ENCODE peak calls at places on chromosome 18, in seven cellular contexts. K is testis; Q is vagina; J is kidney; M is upper lobe of left lung; B is CD8-positive, alpha-beta T cell; I is tibial artery. N is an unnamed sample.

GRCh38 chr18:45402485-45403056 is 212.7 kb upstream of the SLC14A2 start:
- DNase-seq in K (no peak), Q (no peak), J (no peak), M (no peak), B (no peak), I (no peak), N (no peak)

GRCh38 chr18:23087352-23087751 is 47.9 kb upstream of the CABLES1 start:
- DNase-seq in K (no peak), Q (no peak), J (no peak), M (no peak), B (no peak), I (no peak), N (no peak)

GRCh38 chr18:55384551-55385275 is 203.3 kb downstream of the TCF4 start:
- DNase-seq in K (peak; percentile 60), Q (no peak), J (no peak), M (no peak), B (no peak), I (no peak), N (no peak)

GRCh38 chr18:78611201-78611800 is 368.3 kb upstream of the SALL3 start:
- DNase-seq in K (no peak), Q (peak; percentile 77), J (no peak), M (no peak), B (no peak), I (no peak), N (no peak)

GRCh38 chr18:50009772-50010171 is 185.2 kb downstream of the MYO5B start:
- DNase-seq in K (peak; percentile 55), Q (no peak), J (no peak), M (no peak), B (peak; percentile 27), I (no peak), N (peak; percentile 19)

GRCh38 chr18:59232309-59233016 is 12.5 kb downstream of the GRP start:
- DNase-seq in K (no peak), Q (peak; percentile 25), J (no peak), M (no peak), B (no peak), I (no peak), N (no peak)

GRCh38 chr18:75408554-75409506 is 18.7 kb downstream of the SMIM21 start:
- DNase-seq in K (no peak), Q (no peak), J (no peak), M (no peak), B (no peak), I (no peak), N (no peak)

GRCh38 chr18:25974630-25975077 is 115.8 kb downstream of the SS18 start:
- DNase-seq in K (peak; percentile 35), Q (no peak), J (no peak), M (no peak), B (no peak), I (no peak), N (no peak)

GRCh38 chr18:13379930-13380665 is 161.5 kb downstream of the LDLRAD4 start:
- DNase-seq in K (no peak), Q (peak; percentile 82), J (peak; percentile 65), M (no peak), B (no peak), I (no peak), N (no peak)

GRCh38 chr18:52531836-52532235 is 191.8 kb downstream of the DCC start:
- DNase-seq in K (no peak), Q (no peak), J (no peak), M (no peak), B (no peak), I (no peak), N (no peak)

GRCh38 chr18:2970762-2971659 is 41.9 kb downstream of the LPIN2 start:
- DNase-seq in K (no peak), Q (no peak), J (no peak), M (no peak), B (peak; percentile 50), I (no peak), N (no peak)

GRCh38 chr18:6885992-6886823 is 156.7 kb downstream of the ARHGAP28 start:
- DNase-seq in K (peak; percentile 67), Q (no peak), J (no peak), M (no peak), B (no peak), I (no peak), N (no peak)

GRCh38 chr18:60021556-60021955 is 121.8 kb downstream of the PMAIP1 start:
- DNase-seq in K (no peak), Q (no peak), J (no peak), M (no peak), B (no peak), I (no peak), N (no peak)

GRCh38 chr18:80109676-80110078 is 615 bp downstream of the ADNP2 start:
- DNase-seq in K (peak; percentile 70), Q (no peak), J (peak; percentile 84), M (peak; percentile 91), B (peak; percentile 31), I (no peak), N (peak; percentile 29)

GRCh38 chr18:58536534-58537271 is 92.2 kb downstream of the ALPK2 start:
- DNase-seq in K (no peak), Q (no peak), J (no peak), M (no peak), B (no peak), I (no peak), N (no peak)

GRCh38 chr18:69487488-69488394 is 87.1 kb downstream of the DOK6 start:
- DNase-seq in K (no peak), Q (no peak), J (no peak), M (no peak), B (no peak), I (no peak), N (no peak)

GRCh38 chr18:44325903-44326650 is 354.6 kb upstream of the SETBP1 start:
- DNase-seq in K (peak; percentile 86), Q (no peak), J (no peak), M (no peak), B (no peak), I (peak; percentile 47), N (peak; percentile 26)

GRCh38 chr18:35267161-35267651 is 22.8 kb downstream of the ZSCAN30 start:
- DNase-seq in K (peak; percentile 82), Q (no peak), J (peak; percentile 93), M (peak; percentile 95), B (peak; percentile 72), I (peak; percentile 80), N (peak; percentile 84)
- H3K9me3 ChIP-seq in K (no peaks in the 10 kb centered on the region), Q (no peaks in the 10 kb centered on the region), J (peaks cover 5% of the 10 kb centered on the region), M (no peaks in the 10 kb centered on the region), B (no peaks in the 10 kb centered on the region), I (no peaks in the 10 kb centered on the region), N (no peaks in the 10 kb centered on the region)

GRCh38 chr18:62510744-62511143 is 12.1 kb upstream of the ZCCHC2 start:
- DNase-seq in K (no peak), Q (no peak), J (no peak), M (no peak), B (no peak), I (no peak), N (no peak)

GRCh38 chr18:62500966-62501591 is 21.7 kb upstream of the ZCCHC2 start:
- DNase-seq in K (no peak), Q (no peak), J (no peak), M (no peak), B (no peak), I (no peak), N (no peak)

GRCh38 chr18:62509779-62510178 is 13.0 kb upstream of the ZCCHC2 start:
- DNase-seq in K (no peak), Q (no peak), J (no peak), M (no peak), B (no peak), I (no peak), N (no peak)

GRCh38 chr18:62506495-62507143 is 16.2 kb upstream of the ZCCHC2 start:
- DNase-seq in K (no peak), Q (no peak), J (no peak), M (no peak), B (no peak), I (no peak), N (no peak)

DNA sequence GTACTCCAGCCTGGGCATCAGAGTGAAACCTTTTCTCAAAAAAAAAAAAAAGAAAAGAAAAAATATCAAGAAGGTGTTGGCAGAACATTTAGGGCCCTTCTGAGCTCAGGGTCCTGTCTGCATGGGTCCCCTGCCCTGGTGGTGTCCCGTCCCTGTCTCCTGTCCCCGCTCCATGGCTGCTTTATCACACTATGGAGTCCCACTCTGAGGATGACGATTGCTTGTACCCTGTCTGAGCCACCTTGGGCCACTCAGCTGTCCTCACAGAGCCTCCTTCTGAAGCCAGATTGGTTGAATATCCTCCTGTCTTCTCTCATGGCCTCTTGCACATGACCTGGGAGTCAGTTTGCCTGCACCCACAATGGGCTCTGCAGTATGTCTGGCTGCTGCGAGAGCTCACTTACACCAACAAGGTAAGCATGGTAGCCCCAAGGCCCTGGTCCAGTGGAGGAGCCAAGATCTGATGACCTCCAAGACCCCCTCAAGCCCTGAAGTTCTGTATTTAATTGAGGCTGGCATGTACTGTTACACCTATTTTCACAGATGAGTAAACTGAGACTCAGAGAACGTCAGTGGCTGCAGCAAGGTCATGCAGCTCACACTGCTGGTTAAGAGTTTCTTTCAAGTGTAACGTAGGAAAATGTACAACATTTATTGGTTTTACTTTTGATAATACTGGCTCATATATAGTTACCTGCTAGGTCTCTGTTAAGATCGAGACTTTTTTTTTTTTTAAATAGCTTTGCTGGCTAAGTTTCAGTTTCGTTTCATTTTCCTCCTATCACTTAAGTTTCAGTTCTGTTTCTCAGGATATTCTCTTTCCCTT is 16.9 kb upstream of the ZCCHC2 start:
- DNase-seq in K (no peak), Q (no peak), J (no peak), M (no peak), B (no peak), I (no peak), N (no peak)
- H3K4me3 ChIP-seq in K (peak overlapping the region; percentile 36), Q (peak overlapping the region; percentile 43), J (peak overlapping the region; percentile 76), M (peak overlapping the region; percentile 50), B (peak overlapping the region; percentile 71), I (peak overlapping the region; percentile 40), N (no peak overlapping the region)

GRCh38 chr18:11888726-11889125 is 19.4 kb downstream of the MPPE1 start:
- DNase-seq in K (no peak), Q (no peak), J (no peak), M (no peak), B (no peak), I (no peak), N (no peak)
- H3K36me3 ChIP-seq in K (no peaks in the 10 kb centered on the region), Q (no peaks in the 10 kb centered on the region), J (peaks cover 29% of the 10 kb centered on the region), M (peaks cover 31% of the 10 kb centered on the region), B (peaks cover 31% of the 10 kb centered on the region), I (peaks cover 68% of the 10 kb centered on the region), N (no peaks in the 10 kb centered on the region)

GRCh38 chr18:8890957-8891464 is 185.7 kb downstream of the MTCL1 start:
- DNase-seq in K (no peak), Q (no peak), J (no peak), M (no peak), B (no peak), I (no peak), N (peak; percentile 83)

GRCh38 chr18:8893628-8894231 is 188.4 kb downstream of the MTCL1 start:
- DNase-seq in K (no peak), Q (no peak), J (no peak), M (no peak), B (no peak), I (no peak), N (no peak)

GRCh38 chr18:8895341-8895740 is 190.0 kb downstream of the MTCL1 start:
- DNase-seq in K (no peak), Q (no peak), J (no peak), M (no peak), B (no peak), I (no peak), N (no peak)

GRCh38 chr18:8894823-8895222 is 189.5 kb downstream of the MTCL1 start:
- DNase-seq in K (no peak), Q (no peak), J (no peak), M (no peak), B (no peak), I (no peak), N (no peak)

DNA sequence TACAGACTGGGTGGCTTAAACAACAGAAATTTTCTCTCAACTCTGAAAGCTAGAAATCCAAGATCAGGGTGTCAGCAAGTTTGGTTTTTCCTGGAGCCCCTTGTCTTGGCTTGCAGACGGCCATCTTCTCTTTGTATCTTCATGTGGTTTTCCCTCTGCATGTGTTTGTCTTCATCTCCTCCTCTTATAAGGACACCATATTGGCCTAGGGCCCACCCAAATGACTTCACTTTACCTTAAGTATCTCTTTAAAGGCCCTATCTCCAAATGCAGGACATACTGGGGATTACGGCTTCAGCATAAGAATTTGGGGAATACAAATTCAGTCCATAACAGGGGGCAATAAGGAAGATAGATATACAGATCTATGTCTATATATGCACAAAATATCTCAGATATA is 187.9 kb downstream of the MTCL1 start:
- DNase-seq in K (no peak), Q (no peak), J (no peak), M (no peak), B (no peak), I (no peak), N (no peak)
- H3K9me3 ChIP-seq in K (no peaks in the 10 kb centered on the region), Q (peaks cover 7% of the 10 kb centered on the region), J (no peaks in the 10 kb centered on the region), M (no peaks in the 10 kb centered on the region), B (no peaks in the 10 kb centered on the region), I (no peaks in the 10 kb centered on the region), N (peaks cover 24% of the 10 kb centered on the region)